ENCODE peak calls at places on chromosomes 12 and 14, in four cellular contexts. One of them, this sample, is unnamed.

GRCh38 chr12:24903305-24904088 is 45.4 kb downstream of the BCAT1 start:
- DNase-seq in aorta: no peak
- DNase-seq in CD8-positive, alpha-beta memory T cell: no peak
- DNase-seq in breast epithelium: no peak
- DNase-seq in this sample: peak

GRCh38 chr14:71242237-71242748 is 335.0 kb downstream of the PCNX1 start:
- DNase-seq in aorta: no peak
- DNase-seq in CD8-positive, alpha-beta memory T cell: no peak
- DNase-seq in breast epithelium: no peak
- DNase-seq in this sample: no peak

GRCh38 chr14:92539875-92540274 is 26.3 kb downstream of the RIN3 start:
- DNase-seq in aorta: peak
- DNase-seq in CD8-positive, alpha-beta memory T cell: no peak
- DNase-seq in breast epithelium: no peak
- DNase-seq in this sample: no peak

GRCh38 chr14:59208224-59208814 is 19.9 kb downstream of the DAAM1 start:
- DNase-seq in aorta: no peak
- DNase-seq in CD8-positive, alpha-beta memory T cell: no peak
- DNase-seq in breast epithelium: no peak
- DNase-seq in this sample: no peak

GRCh38 chr12:12612403-12612802 is 727 bp downstream of the CREBL2 start:
- DNase-seq in aorta: no peak
- DNase-seq in CD8-positive, alpha-beta memory T cell: no peak
- DNase-seq in breast epithelium: no peak
- DNase-seq in this sample: no peak

GRCh38 chr14:100677152-100677924 is 49.4 kb upstream of the DLK1 start:
- DNase-seq in aorta: no peak
- DNase-seq in CD8-positive, alpha-beta memory T cell: no peak
- DNase-seq in breast epithelium: no peak
- DNase-seq in this sample: no peak

GRCh38 chr12:108854055-108854452 is 3.3 kb downstream of the SSH1 start:
- DNase-seq in aorta: no peak
- DNase-seq in CD8-positive, alpha-beta memory T cell: no peak
- DNase-seq in breast epithelium: no peak
- DNase-seq in this sample: no peak

GRCh38 chr12:9881988-9882387 is 699 bp downstream of the KLRF2 start:
- DNase-seq in aorta: no peak
- DNase-seq in CD8-positive, alpha-beta memory T cell: no peak
- DNase-seq in breast epithelium: no peak
- DNase-seq in this sample: no peak

GRCh38 chr12:57584690-57585089 is 6.3 kb upstream of the PIP4K2C start:
- DNase-seq in aorta: no peak
- DNase-seq in CD8-positive, alpha-beta memory T cell: no peak
- DNase-seq in breast epithelium: no peak
- DNase-seq in this sample: no peak

GRCh38 chr14:75409425-75410205 is 18.2 kb upstream of the JDP2 start:
- DNase-seq in aorta: no peak
- DNase-seq in CD8-positive, alpha-beta memory T cell: no peak
- DNase-seq in breast epithelium: no peak
- DNase-seq in this sample: no peak

GRCh38 chr12:51911307-51911706 is 4.0 kb downstream of the ACVRL1 start:
- DNase-seq in aorta: peak
- DNase-seq in CD8-positive, alpha-beta memory T cell: no peak
- DNase-seq in breast epithelium: no peak
- DNase-seq in this sample: no peak

GRCh38 chr12:124917135-124917840 is 2.8 kb upstream of the UBC start:
- DNase-seq in aorta: peak
- DNase-seq in CD8-positive, alpha-beta memory T cell: peak
- DNase-seq in breast epithelium: peak
- DNase-seq in this sample: no peak

GRCh38 chr14:49989980-49990379 is 97.1 kb downstream of the ARF6 start:
- DNase-seq in aorta: no peak
- DNase-seq in CD8-positive, alpha-beta memory T cell: no peak
- DNase-seq in breast epithelium: no peak
- DNase-seq in this sample: no peak

GRCh38 chr14:49991491-49991890 is 98.6 kb downstream of the ARF6 start:
- DNase-seq in aorta: no peak
- DNase-seq in CD8-positive, alpha-beta memory T cell: no peak
- DNase-seq in breast epithelium: no peak
- DNase-seq in this sample: no peak

GRCh38 chr14:49986344-49987014 is 93.6 kb downstream of the ARF6 start:
- DNase-seq in aorta: no peak
- DNase-seq in CD8-positive, alpha-beta memory T cell: no peak
- DNase-seq in breast epithelium: no peak
- DNase-seq in this sample: no peak

GRCh38 chr14:49992036-49992435 is 99.2 kb downstream of the ARF6 start:
- DNase-seq in aorta: no peak
- DNase-seq in CD8-positive, alpha-beta memory T cell: no peak
- DNase-seq in breast epithelium: no peak
- DNase-seq in this sample: no peak

DNA sequence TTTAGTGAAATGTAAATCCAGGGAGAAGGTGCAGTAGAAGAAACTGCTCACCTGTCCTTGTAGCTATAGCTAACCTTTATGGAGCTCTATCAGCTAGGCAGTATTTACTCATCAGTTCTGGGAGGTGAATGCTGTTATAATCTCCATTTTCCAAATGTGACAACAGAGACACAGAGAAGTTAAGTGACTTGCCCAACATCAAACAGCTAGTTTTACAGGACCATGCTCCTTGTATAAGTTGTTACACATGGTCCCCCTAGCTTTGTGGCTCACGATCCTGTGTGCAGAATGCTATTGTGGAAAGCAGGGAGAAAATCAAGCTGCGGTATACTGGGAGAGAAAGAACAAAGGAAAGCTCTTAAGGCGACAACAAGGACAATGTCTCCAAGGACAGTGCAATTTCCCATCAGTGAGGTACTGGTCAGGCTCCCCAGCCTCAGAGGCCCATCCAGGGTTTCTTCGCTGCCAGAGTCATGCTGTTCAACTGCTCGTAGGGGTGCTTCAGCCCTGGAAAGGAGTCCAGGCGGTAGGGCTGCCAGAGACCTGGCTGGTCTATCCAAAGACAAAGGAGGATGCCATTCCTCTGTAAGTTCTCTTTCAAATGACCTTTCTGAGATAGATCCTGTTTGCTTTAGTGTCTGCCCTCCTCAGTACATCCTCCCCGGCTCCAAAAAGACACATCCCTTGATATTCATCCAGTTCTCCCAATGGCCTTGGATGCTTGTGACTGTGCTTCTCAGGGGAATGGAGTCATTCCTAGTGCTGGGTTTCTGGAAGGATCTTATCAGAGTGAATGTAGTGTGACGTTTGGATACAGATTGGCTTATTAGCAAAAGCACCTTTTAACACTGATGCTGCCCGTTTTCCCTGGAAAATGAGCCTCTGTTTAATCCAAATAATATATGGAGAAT is 95.5 kb downstream of the ARF6 start:
- DNase-seq in aorta: no peak
- DNase-seq in CD8-positive, alpha-beta memory T cell: no peak
- DNase-seq in breast epithelium: no peak
- DNase-seq in this sample: no peak
- H3K27ac ChIP-seq in aorta: peak
- H3K27ac ChIP-seq in CD8-positive, alpha-beta memory T cell: no peak
- H3K27ac ChIP-seq in breast epithelium: peak
- H3K27ac ChIP-seq in this sample: no peak

GRCh38 chr12:2960432-2960956 is 1.3 kb downstream of the TEAD4 start:
- DNase-seq in aorta: no peak
- DNase-seq in CD8-positive, alpha-beta memory T cell: no peak
- DNase-seq in breast epithelium: no peak
- DNase-seq in this sample: no peak

GRCh38 chr12:2959508-2960431 is 573 bp downstream of the TEAD4 start:
- DNase-seq in aorta: peak
- DNase-seq in CD8-positive, alpha-beta memory T cell: no peak
- DNase-seq in breast epithelium: no peak
- DNase-seq in this sample: no peak

GRCh38 chr12:2958432-2959193 is 584 bp upstream of the TEAD4 start:
- DNase-seq in aorta: peak
- DNase-seq in CD8-positive, alpha-beta memory T cell: no peak
- DNase-seq in breast epithelium: no peak
- DNase-seq in this sample: no peak

GRCh38 chr12:2957816-2958431 is 1.3 kb upstream of the TEAD4 start:
- DNase-seq in aorta: no peak
- DNase-seq in CD8-positive, alpha-beta memory T cell: no peak
- DNase-seq in breast epithelium: no peak
- DNase-seq in this sample: no peak

DNA sequence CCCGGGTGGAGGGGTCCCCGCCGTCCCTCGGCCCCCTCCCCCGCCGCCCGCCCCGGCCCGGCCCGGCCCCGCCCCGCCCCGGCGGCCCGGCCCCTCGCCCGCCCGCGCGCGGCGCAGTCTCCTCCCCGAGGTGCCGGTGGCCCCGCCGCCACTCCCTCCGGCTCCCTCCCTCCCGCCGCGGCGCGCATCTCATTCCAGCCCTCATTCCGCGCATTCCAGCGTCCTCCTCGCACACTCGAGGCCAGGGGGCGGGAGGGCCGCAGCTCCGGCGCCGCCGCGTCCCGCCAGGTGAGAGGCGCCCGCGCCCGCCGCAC is at the start of gene TEAD4:
- DNase-seq in aorta: peak
- DNase-seq in CD8-positive, alpha-beta memory T cell: no peak
- DNase-seq in breast epithelium: no peak
- DNase-seq in this sample: no peak
- H3K27ac ChIP-seq in aorta: peak
- H3K27ac ChIP-seq in CD8-positive, alpha-beta memory T cell: peak
- H3K27ac ChIP-seq in breast epithelium: peak
- H3K27ac ChIP-seq in this sample: no peak

GRCh38 chr14:73751157-73751691 is 37.0 kb upstream of the PNMA1 start:
- DNase-seq in aorta: peak
- DNase-seq in CD8-positive, alpha-beta memory T cell: no peak
- DNase-seq in breast epithelium: no peak
- DNase-seq in this sample: no peak

GRCh38 chr14:73753043-73753886 is 39.1 kb upstream of the PNMA1 start:
- DNase-seq in aorta: peak
- DNase-seq in CD8-positive, alpha-beta memory T cell: no peak
- DNase-seq in breast epithelium: no peak
- DNase-seq in this sample: no peak

GRCh38 chr14:73753887-73754880 is 40.0 kb upstream of the PNMA1 start:
- DNase-seq in aorta: peak
- DNase-seq in CD8-positive, alpha-beta memory T cell: no peak
- DNase-seq in breast epithelium: no peak
- DNase-seq in this sample: peak

GRCh38 chr14:73750161-73750901 is 36.1 kb upstream of the PNMA1 start:
- DNase-seq in aorta: no peak
- DNase-seq in CD8-positive, alpha-beta memory T cell: no peak
- DNase-seq in breast epithelium: no peak
- DNase-seq in this sample: no peak

GRCh38 chr14:73752297-73752992 is 38.3 kb upstream of the PNMA1 start:
- DNase-seq in aorta: peak
- DNase-seq in CD8-positive, alpha-beta memory T cell: no peak
- DNase-seq in breast epithelium: peak
- DNase-seq in this sample: no peak
- H3K27ac ChIP-seq in aorta: peak
- H3K27ac ChIP-seq in CD8-positive, alpha-beta memory T cell: peak
- H3K27ac ChIP-seq in breast epithelium: peak
- H3K27ac ChIP-seq in this sample: peak

GRCh38 chr14:105528197-105528858 is 1.9 kb downstream of the TMEM121 start:
- DNase-seq in aorta: peak
- DNase-seq in CD8-positive, alpha-beta memory T cell: peak
- DNase-seq in breast epithelium: peak
- DNase-seq in this sample: peak
- H3K27ac ChIP-seq in aorta: no peak
- H3K27ac ChIP-seq in CD8-positive, alpha-beta memory T cell: no peak
- H3K27ac ChIP-seq in breast epithelium: peak
- H3K27ac ChIP-seq in this sample: peak

DNA sequence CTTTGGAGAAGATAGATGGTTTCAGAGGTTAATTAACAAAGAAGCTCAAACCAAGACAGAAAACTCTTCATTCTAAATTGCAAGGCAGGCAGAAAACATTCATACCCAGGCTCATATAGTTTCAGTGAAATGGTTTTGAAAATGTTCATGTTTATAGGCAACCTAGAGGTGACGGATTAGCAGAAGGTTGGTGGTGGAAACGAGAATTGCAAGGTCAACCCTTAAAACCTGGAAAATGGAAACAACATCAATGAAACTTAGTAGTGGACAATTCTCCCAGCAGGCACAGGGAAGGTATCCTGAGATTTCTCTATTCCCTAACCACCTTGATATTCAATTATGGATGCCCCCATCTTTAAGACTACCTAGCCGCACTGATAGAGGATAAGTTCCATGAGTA is 965 bp downstream of the CD163 start:
- DNase-seq in aorta: no peak
- DNase-seq in CD8-positive, alpha-beta memory T cell: no peak
- DNase-seq in breast epithelium: no peak
- DNase-seq in this sample: no peak
- H3K27ac ChIP-seq in aorta: no peak
- H3K27ac ChIP-seq in CD8-positive, alpha-beta memory T cell: no peak
- H3K27ac ChIP-seq in breast epithelium: no peak
- H3K27ac ChIP-seq in this sample: no peak

DNA sequence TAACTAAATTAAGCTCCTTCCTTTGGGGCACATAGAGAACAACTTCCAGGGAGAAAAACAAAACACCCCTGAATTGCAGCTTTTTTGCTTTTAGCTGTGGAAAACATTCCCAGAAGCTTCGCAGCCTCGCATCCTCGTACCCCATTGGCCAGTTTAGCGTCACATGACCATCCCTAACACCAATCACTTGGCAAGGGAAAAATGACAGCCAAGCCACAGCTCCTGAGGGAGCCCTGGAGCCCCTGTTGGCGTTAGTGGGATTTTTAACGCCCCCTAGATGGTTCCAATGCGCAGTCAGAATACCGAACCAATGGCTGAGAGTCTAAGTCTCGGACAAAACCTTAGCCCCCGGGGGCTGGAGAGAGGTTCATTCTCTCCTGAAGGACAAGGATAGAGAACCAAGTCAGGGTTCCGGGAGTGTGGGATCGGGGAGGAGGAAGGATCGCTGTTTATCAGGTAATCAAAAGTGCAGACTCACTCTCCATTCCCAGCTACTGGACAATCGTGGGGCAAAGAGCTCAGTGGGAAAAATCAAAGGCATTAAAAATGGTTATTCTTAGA is 135.6 kb upstream of the HIF1A start:
- DNase-seq in aorta: no peak
- DNase-seq in CD8-positive, alpha-beta memory T cell: no peak
- DNase-seq in breast epithelium: no peak
- DNase-seq in this sample: no peak
- H3K27ac ChIP-seq in aorta: no peak
- H3K27ac ChIP-seq in CD8-positive, alpha-beta memory T cell: peak
- H3K27ac ChIP-seq in breast epithelium: peak
- H3K27ac ChIP-seq in this sample: no peak

DNA sequence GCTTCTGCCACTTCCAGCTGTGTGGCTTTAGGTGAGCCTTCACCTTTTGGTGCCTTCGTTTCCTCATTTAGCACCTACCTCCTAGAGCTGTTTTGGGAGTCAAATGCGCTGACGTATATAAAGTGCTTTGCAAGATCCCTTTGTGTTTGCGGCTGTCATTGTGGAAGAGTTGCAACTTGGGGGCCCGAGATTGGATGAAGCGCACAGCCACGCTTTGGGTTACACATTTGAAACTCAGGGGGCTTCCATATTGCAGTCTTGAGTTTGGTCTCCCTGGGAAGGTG is 631 bp upstream of the ARL6IP4 start:
- DNase-seq in aorta: no peak
- DNase-seq in CD8-positive, alpha-beta memory T cell: no peak
- DNase-seq in breast epithelium: no peak
- DNase-seq in this sample: no peak
- H3K27ac ChIP-seq in aorta: peak
- H3K27ac ChIP-seq in CD8-positive, alpha-beta memory T cell: peak
- H3K27ac ChIP-seq in breast epithelium: peak
- H3K27ac ChIP-seq in this sample: peak

GRCh38 chr12:122860052-122860853 is 25.0 kb downstream of the HIP1R start:
- DNase-seq in aorta: peak
- DNase-seq in CD8-positive, alpha-beta memory T cell: peak
- DNase-seq in breast epithelium: peak
- DNase-seq in this sample: peak
- H3K27ac ChIP-seq in aorta: no peak
- H3K27ac ChIP-seq in CD8-positive, alpha-beta memory T cell: no peak
- H3K27ac ChIP-seq in breast epithelium: peak
- H3K27ac ChIP-seq in this sample: peak

This sample was measured in caudate nucleus.